ENCODE peak calls at places on chromosome 4, in seven cellular contexts. H is stimulated activated CD4-positive, alpha-beta T cell treated with anti-CD3 and anti-CD28 coated beads, Interleukin-15, amount 100 ng/mL, for 24 hours; X is iPS-NIHi11; T is stimulated activated CD8-positive, alpha-beta memory T cell treated with anti-CD3 and anti-CD28 coated beads, Interleukin-2, amount 100 ng/mL, for 1 hour; U is foreskin fibroblast; Q is amniotic stem cell; P is progenitor cell of endocrine pancreas. B is an unnamed sample.

GRCh38 chr4:141999446-142000143 is 363.2 kb downstream of the IL15 start:
- DNase-seq in H (no peak), X (no peak), T (no peak), U (no peak), Q (no peak), P (no peak), B (no peak)

GRCh38 chr4:931194-931959 is 739 bp downstream of the GAK start:
- DNase-seq in H (peak), X (no peak), T (no peak), U (peak), Q (no peak), P (no peak), B (no peak)

GRCh38 chr4:147860960-147861359 is 129.1 kb downstream of the ARHGAP10 start:
- DNase-seq in H (no peak), X (no peak), T (no peak), U (peak), Q (no peak), P (no peak), B (no peak)

GRCh38 chr4:47913328-47913727 is 1.1 kb downstream of the NFXL1 start:
- DNase-seq in H (no peak), X (no peak), T (no peak), U (peak), Q (no peak), P (no peak), B (no peak)

GRCh38 chr4:77599378-77599777 is 6.2 kb upstream of the CXCL13 start:
- DNase-seq in H (no peak), X (peak), T (no peak), U (peak), Q (peak), P (no peak), B (no peak)

GRCh38 chr4:93710101-93710846 is 118.3 kb upstream of the ATOH1 start:
- DNase-seq in H (no peak), X (peak), T (no peak), U (peak), Q (no peak), P (no peak), B (no peak)

GRCh38 chr4:72679666-72680065 is 110.6 kb upstream of the ADAMTS3 start:
- DNase-seq in H (no peak), X (no peak), T (no peak), U (no peak), Q (no peak), P (no peak), B (no peak)

GRCh38 chr4:76953956-76954355 is 4.4 kb downstream of the SEPTIN11 start:
- DNase-seq in H (no peak), X (no peak), T (no peak), U (no peak), Q (no peak), P (no peak), B (no peak)

GRCh38 chr4:145937021-145937861 is 1.4 kb downstream of the ZNF827 start:
- DNase-seq in H (peak), X (peak), T (no peak), U (peak), Q (no peak), P (peak), B (no peak)

GRCh38 chr4:80183196-80184052 is 13.9 kb upstream of the PRDM8 start:
- DNase-seq in H (no peak), X (no peak), T (peak), U (peak), Q (no peak), P (no peak), B (no peak)

GRCh38 chr4:186260504-186261448 is 5.2 kb upstream of the F11 start:
- DNase-seq in H (no peak), X (no peak), T (no peak), U (no peak), Q (no peak), P (no peak), B (no peak)

GRCh38 chr4:5409237-5409636 is 299.1 kb downstream of the EVC2 start:
- DNase-seq in H (no peak), X (no peak), T (no peak), U (no peak), Q (no peak), P (no peak), B (no peak)

GRCh38 chr4:91961504-91961903 is 342.3 kb upstream of the GRID2 start:
- DNase-seq in H (no peak), X (no peak), T (no peak), U (peak), Q (peak), P (no peak), B (no peak)

GRCh38 chr4:55600640-55601039 is 8.6 kb upstream of the PDCL2 start:
- DNase-seq in H (no peak), X (no peak), T (no peak), U (no peak), Q (no peak), P (no peak), B (no peak)

GRCh38 chr4:37686373-37687174 is at the start of gene RELL1:
- DNase-seq in H (peak), X (peak), T (peak), U (peak), Q (peak), P (peak), B (peak)

GRCh38 chr4:101271516-101271915 is 75.8 kb downstream of the PPP3CA start:
- DNase-seq in H (no peak), X (no peak), T (no peak), U (no peak), Q (no peak), P (no peak), B (no peak)

GRCh38 chr4:169439244-169439643 is 168.5 kb upstream of the SH3RF1 start:
- DNase-seq in H (no peak), X (no peak), T (no peak), U (peak), Q (no peak), P (no peak), B (no peak)

B was measured in HFF-Myc.